ENCODE peak calls at places on chromosomes 3 and 15, in five cellular contexts. V is astrocyte of the cerebellum, U is GM12878, J is ascending aorta, S is ovary. Y is an unnamed sample.
A peak's percentile ranks its signal among the peaks of the same experiment; 100 is the strongest.

GRCh38 chr3:149163066-149163465 is 33.6 kb downstream of the HPS3 start:
- DNase-seq in J (no peak), V (no peak), U (no peak), S (no peak), Y (no peak)

GRCh38 chr15:37837276-37837675 is 97.2 kb upstream of the TMCO5A start:
- DNase-seq in S (no peak), V (peak; percentile 33), J (no peak), U (no peak), Y (no peak)

GRCh38 chr15:48470096-48470495 is 138.9 kb downstream of the DUT start:
- DNase-seq in S (no peak), J (no peak), V (no peak), U (no peak), Y (no peak)

GRCh38 chr3:65751123-65751700 is 287.5 kb downstream of the MAGI1 start:
- DNase-seq in J (no peak), U (no peak), V (peak; percentile 11), S (peak; percentile 13), Y (no peak)

GRCh38 chr15:101000271-101000681 is 81.1 kb downstream of the LRRK1 start:
- DNase-seq in U (no peak), S (no peak), V (no peak), J (no peak), Y (peak; percentile 18)

GRCh38 chr3:81279481-81280273 is 481.8 kb downstream of the GBE1 start:
- DNase-seq in J (no peak), U (no peak), V (no peak), S (no peak), Y (no peak)

GRCh38 chr15:48190932-48191573 is 412 bp upstream of the CTXN2 start:
- DNase-seq in S (peak; percentile 70), V (peak; percentile 65), J (no peak), U (no peak), Y (no peak)

GRCh38 chr3:194672876-194673275 is 885 bp upstream of the LSG1 start:
- DNase-seq in J (no peak), S (no peak), U (no peak), V (no peak), Y (no peak)

GRCh38 chr3:133124511-133124910 is 86.3 kb downstream of the TMEM108 start:
- DNase-seq in S (no peak), J (no peak), V (peak; percentile 43), U (no peak), Y (no peak)

GRCh38 chr3:40741729-40742128 is 217.0 kb downstream of the ZNF621 start:
- DNase-seq in J (no peak), U (no peak), S (peak; percentile 21), V (no peak), Y (no peak)

GRCh38 chr3:5186854-5187151 is 704 bp upstream of the EDEM1 start:
- DNase-seq in J (no peak), V (no peak), U (no peak), S (no peak), Y (no peak)

GRCh38 chr3:32431481-32431880 is 39.8 kb downstream of the CMTM7 start:
- DNase-seq in S (no peak), U (no peak), J (no peak), V (no peak), Y (no peak)

GRCh38 chr3:4656059-4656458 is 162.9 kb downstream of the ITPR1 start:
- DNase-seq in J (peak; percentile 25), U (no peak), V (peak; percentile 75), S (peak; percentile 51), Y (peak; percentile 46)

GRCh38 chr3:99638244-99638948 is at the start of gene COL8A1:
- DNase-seq in J (peak; percentile 62), U (no peak), S (peak; percentile 63), V (peak; percentile 39), Y (peak; percentile 73)

GRCh38 chr15:75089781-75090734 is 66.7 kb downstream of the PPCDC start:
- DNase-seq in V (no peak), J (peak; percentile 36), U (no peak), S (no peak), Y (no peak)

GRCh38 chr3:74465652-74466415 is 148.6 kb downstream of the CNTN3 start:
- DNase-seq in V (no peak), J (no peak), S (no peak), U (no peak), Y (no peak)

GRCh38 chr15:68054658-68055223 is 626 bp downstream of the PIAS1 start:
- DNase-seq in V (no peak), S (peak; percentile 70), U (no peak), J (no peak), Y (no peak)

GRCh38 chr15:67241132-67241855 is 13.2 kb downstream of the AAGAB start:
- DNase-seq in J (no peak), S (no peak), V (no peak), U (peak; percentile 80), Y (no peak)

GRCh38 chr3:181879926-181880325 is 168.2 kb downstream of the SOX2 start:
- DNase-seq in U (no peak), J (no peak), S (no peak), V (no peak), Y (no peak)

GRCh38 chr15:92578096-92578835 is 77.3 kb downstream of the FAM174B start:
- DNase-seq in V (no peak), S (no peak), U (no peak), J (no peak), Y (no peak)

GRCh38 chr15:101133751-101134261 is 118.0 kb downstream of the CHSY1 start:
- DNase-seq in S (no peak), J (no peak), U (no peak), V (no peak), Y (no peak)

GRCh38 chr3:115657168-115657567 is 33.9 kb downstream of the GAP43 start:
- DNase-seq in J (no peak), U (no peak), S (no peak), V (no peak), Y (no peak)

GRCh38 chr3:115659253-115659652 is 35.9 kb downstream of the GAP43 start:
- DNase-seq in S (no peak), V (no peak), U (no peak), J (no peak), Y (no peak)

GRCh38 chr3:115658337-115659181 is 35.2 kb downstream of the GAP43 start:
- DNase-seq in U (no peak), S (peak; percentile 83), V (peak; percentile 46), J (peak; percentile 29), Y (peak; percentile 34)

GRCh38 chr3:115659861-115660260 is 36.6 kb downstream of the GAP43 start:
- DNase-seq in U (no peak), J (no peak), S (no peak), V (no peak), Y (no peak)

DNA sequence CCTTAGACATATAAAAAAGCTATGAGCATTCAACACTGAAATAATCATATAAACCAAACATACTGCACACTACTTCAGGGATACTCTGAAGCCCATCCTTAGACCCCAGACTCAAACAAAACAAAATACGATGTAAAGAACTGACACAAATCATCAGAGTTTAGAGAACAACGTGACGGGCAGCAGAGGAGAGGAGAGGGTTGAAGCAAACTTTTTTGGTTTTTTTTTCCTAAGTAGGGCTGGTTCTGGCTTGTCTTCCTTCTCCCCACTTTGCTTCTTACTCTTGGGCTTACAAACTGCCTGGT is 34.7 kb downstream of the GAP43 start:
- DNase-seq in S (no peak), V (no peak), J (no peak), U (no peak), Y (no peak)
- H3K4me3 ChIP-seq in S (peak overlapping the region; percentile 67), V (peak overlapping the region; percentile 57), J (peak overlapping the region; percentile 57), U (peak overlapping the region; percentile 77), Y (peak overlapping the region; percentile 66)

DNA sequence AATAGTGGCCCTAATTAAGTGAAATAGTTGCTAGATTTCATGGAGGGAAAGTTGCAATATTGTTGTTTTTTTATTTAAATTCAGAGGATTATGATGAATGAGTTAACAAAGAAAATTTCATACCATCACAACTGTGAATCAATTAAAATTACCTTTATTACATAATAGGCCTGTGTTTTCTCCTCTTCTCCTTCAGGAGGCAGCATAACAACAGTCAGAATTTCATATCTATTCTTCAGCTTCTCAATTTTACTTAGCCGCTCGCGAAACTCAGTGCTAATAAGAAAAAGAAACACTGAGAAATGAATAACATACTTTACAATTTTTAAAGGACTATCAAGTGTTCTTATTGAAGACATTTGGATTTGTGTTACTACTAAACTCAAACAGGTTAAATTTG is 29.4 kb downstream of the TTC14 start:
- DNase-seq in S (no peak), U (no peak), J (no peak), V (no peak), Y (no peak)
- TF ChIP-seq CTCF in S (no peak), U (no peak), J (no peak), V (no peak), Y (peak; percentile 13)

GRCh38 chr15:79089331-79089889 is 1.2 kb downstream of the RASGRF1 start:
- DNase-seq in S (no peak), J (no peak), V (no peak), U (no peak), Y (no peak)
- H3K4me3 ChIP-seq in S (no peak overlapping the region), J (no peak overlapping the region), V (no peak overlapping the region), U (no peak overlapping the region), Y (no peak overlapping the region)

DNA sequence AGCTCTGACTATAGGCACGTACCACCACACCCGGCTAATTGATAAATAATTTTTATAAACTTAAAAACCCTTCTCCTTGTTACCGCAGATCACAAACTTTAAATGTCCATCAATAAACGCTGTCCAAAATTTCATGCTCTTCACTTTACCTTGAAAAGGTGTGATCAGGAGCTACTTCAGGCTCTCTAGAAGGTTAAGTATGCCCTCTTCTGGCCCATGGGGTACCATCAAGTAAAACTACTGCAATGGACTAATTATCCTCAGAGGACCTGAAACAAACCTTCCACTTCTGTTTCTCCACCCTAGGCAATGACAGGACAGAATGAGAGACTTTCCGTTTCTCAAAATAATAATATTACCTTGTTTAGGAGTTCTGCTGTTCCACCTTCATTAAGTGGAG is 9.2 kb downstream of the LZTFL1 start:
- DNase-seq in U (no peak), S (no peak), V (no peak), J (no peak), Y (no peak)
- TF ChIP-seq CTCF in U (peak; percentile 46), S (no peak), V (peak; percentile 31), J (no peak), Y (peak; percentile 28)

Y was measured in AG09309.